ENCODE peak calls at places on chromosome 19, in six cellular contexts. M is stimulated activated CD8-positive, alpha-beta memory T cell treated with anti-CD3 and anti-CD28 coated beads, Interleukin-15, amount 100 ng/mL, for 24 hours; R is HT-29; O is anterior cingulate cortex; U is Caki2; Q is left colon. G is an unnamed sample.

GRCh38 chr19:13646758-13647157 is 117.6 kb upstream of the MRI1 start:
- DNase-seq in M (no peak), R (no peak), O (no peak), U (no peak), Q (no peak), G (no peak)

GRCh38 chr19:52600639-52601024 is 30.5 kb downstream of the ZNF701 start:
- DNase-seq in M (no peak), R (no peak), O (peak), U (no peak), Q (peak), G (no peak)

GRCh38 chr19:41376998-41377365 is 649 bp downstream of the TMEM91 start:
- DNase-seq in M (no peak), R (no peak), O (no peak), U (no peak), Q (no peak), G (no peak)

GRCh38 chr19:3736106-3736724 is 25.3 kb downstream of the APBA3 start:
- DNase-seq in M (no peak), R (no peak), O (no peak), U (no peak), Q (no peak), G (no peak)

GRCh38 chr19:1789282-1790020 is 22.6 kb downstream of the ATP8B3 start:
- DNase-seq in M (no peak), R (peak), O (no peak), U (no peak), Q (no peak), G (no peak)

GRCh38 chr19:8093740-8094139 is 41.2 kb downstream of the CCL25 start:
- DNase-seq in M (no peak), R (no peak), O (no peak), U (no peak), Q (no peak), G (no peak)

GRCh38 chr19:10114651-10115391 is 3.3 kb downstream of the P2RY11 start:
- DNase-seq in M (no peak), R (no peak), O (no peak), U (peak), Q (no peak), G (no peak)

GRCh38 chr19:17681505-17682125 is 6.5 kb downstream of the UNC13A start:
- DNase-seq in M (no peak), R (no peak), O (no peak), U (peak), Q (peak), G (peak)

GRCh38 chr19:35744688-35745327 is 410 bp downstream of the U2AF1L4 start:
- DNase-seq in M (peak), R (peak), O (peak), U (peak), Q (peak), G (peak)

GRCh38 chr19:821976-822773 is 420 bp upstream of the PLPPR3 start:
- DNase-seq in M (no peak), R (no peak), O (no peak), U (no peak), Q (no peak), G (no peak)

GRCh38 chr19:2176336-2176994 is 12.7 kb downstream of the DOT1L start:
- DNase-seq in M (no peak), R (no peak), O (no peak), U (no peak), Q (no peak), G (no peak)

GRCh38 chr19:33177417-33177976 is 16.6 kb upstream of the LRP3 start:
- DNase-seq in M (no peak), R (peak), O (no peak), U (no peak), Q (no peak), G (peak)

GRCh38 chr19:16382775-16383543 is 58.3 kb downstream of the KLF2 start:
- DNase-seq in M (peak), R (peak), O (peak), U (peak), Q (peak), G (peak)

GRCh38 chr19:20661150-20661819 is at the start of gene ZNF626:
- DNase-seq in M (peak), R (no peak), O (peak), U (peak), Q (peak), G (peak)

GRCh38 chr19:50003810-50004419 is 21.3 kb downstream of the VRK3 start:
- DNase-seq in M (no peak), R (peak), O (no peak), U (peak), Q (no peak), G (no peak)

GRCh38 chr19:44931541-44931940 is 10.5 kb upstream of the APOC4 start:
- DNase-seq in M (no peak), R (no peak), O (no peak), U (no peak), Q (no peak), G (no peak)

GRCh38 chr19:5059191-5059579 is 90.3 kb downstream of the KDM4B start:
- DNase-seq in M (no peak), R (no peak), O (no peak), U (no peak), Q (no peak), G (no peak)

GRCh38 chr19:40512473-40513344 is 45.9 kb downstream of the SPTBN4 start:
- DNase-seq in M (no peak), R (no peak), O (no peak), U (no peak), Q (no peak), G (no peak)

GRCh38 chr19:10478476-10478875 is 24.7 kb downstream of the KEAP1 start:
- DNase-seq in M (no peak), R (no peak), O (no peak), U (no peak), Q (no peak), G (no peak)

GRCh38 chr19:53647350-53647749 is 15.6 kb downstream of the DPRX start:
- DNase-seq in M (no peak), R (no peak), O (no peak), U (no peak), Q (no peak), G (no peak)

GRCh38 chr19:17390665-17391370 is 3.2 kb downstream of the CCDC194 start:
- DNase-seq in M (peak), R (peak), O (peak), U (peak), Q (peak), G (peak)

GRCh38 chr19:39845172-39845571 is 1.0 kb downstream of the FBL start:
- DNase-seq in M (no peak), R (peak), O (no peak), U (no peak), Q (no peak), G (no peak)

GRCh38 chr19:50739132-50739746 is 16.1 kb downstream of the CLEC11A start:
- DNase-seq in M (no peak), R (no peak), O (no peak), U (no peak), Q (no peak), G (no peak)

GRCh38 chr19:872266-872951 is 12.9 kb downstream of the CFD start:
- DNase-seq in M (peak), R (peak), O (no peak), U (peak), Q (peak), G (peak)

GRCh38 chr19:19217110-19217509 is 5.4 kb downstream of the NCAN start:
- DNase-seq in M (no peak), R (peak), O (no peak), U (peak), Q (no peak), G (no peak)

GRCh38 chr19:47228168-47228936 is 2.6 kb downstream of the BBC3 start:
- DNase-seq in M (no peak), R (peak), O (no peak), U (peak), Q (peak), G (peak)

GRCh38 chr19:6011794-6012193 is 33.9 kb upstream of the RANBP3 start:
- DNase-seq in M (no peak), R (no peak), O (no peak), U (no peak), Q (no peak), G (no peak)

GRCh38 chr19:10419200-10419645 is 1.1 kb upstream of the PDE4A start:
- DNase-seq in M (no peak), R (no peak), O (no peak), U (no peak), Q (no peak), G (no peak)

GRCh38 chr19:50387176-50387867 is 3.2 kb downstream of the POLD1 start:
- DNase-seq in M (no peak), R (no peak), O (no peak), U (no peak), Q (no peak), G (no peak)

GRCh38 chr19:45395524-45396388 is 9.1 kb downstream of the PPP1R13L start:
- DNase-seq in M (no peak), R (no peak), O (no peak), U (no peak), Q (no peak), G (no peak)

GRCh38 chr19:2477141-2477710 is 1.3 kb downstream of the GADD45B start:
- DNase-seq in M (no peak), R (peak), O (no peak), U (no peak), Q (peak), G (peak)

GRCh38 chr19:15367439-15367838 is 12.1 kb downstream of the AKAP8 start:
- DNase-seq in M (no peak), R (no peak), O (no peak), U (peak), Q (no peak), G (no peak)

GRCh38 chr19:10395436-10395835 is 7.9 kb downstream of the CDC37 start:
- DNase-seq in M (no peak), R (no peak), O (no peak), U (no peak), Q (no peak), G (no peak)

GRCh38 chr19:6476155-6476895 is 5.3 kb downstream of the DENND1C start:
- DNase-seq in M (peak), R (peak), O (no peak), U (peak), Q (peak), G (peak)

GRCh38 chr19:56660381-56661105 is 11.0 kb downstream of the ZNF835 start:
- DNase-seq in M (no peak), R (no peak), O (peak), U (no peak), Q (no peak), G (no peak)

GRCh38 chr19:33175156-33175782 is 18.9 kb upstream of the LRP3 start:
- DNase-seq in M (no peak), R (no peak), O (no peak), U (no peak), Q (no peak), G (no peak)

GRCh38 chr19:10294368-10294697 is 4.6 kb downstream of the ICAM5 start:
- DNase-seq in M (no peak), R (no peak), O (no peak), U (no peak), Q (peak), G (no peak)

GRCh38 chr19:13441810-13442512 is 64.3 kb downstream of the CACNA1A start:
- DNase-seq in M (no peak), R (peak), O (no peak), U (peak), Q (peak), G (peak)

G was measured in T-helper 9 cell.